ENCODE peak calls at places on chromosome 6, in four cellular contexts. C is heart left ventricle, Y is mucosa of descending colon, O is heart right ventricle. A is an unnamed sample. For H3K4me1, the result is how much of the 10 kb centered on the place peaks cover.

GRCh38 chr6:156791261-156791850 is 14.2 kb downstream of the ARID1B start:
- DNase-seq in C (no peak), Y (no peak), O (no peak), A (no peak)

GRCh38 chr6:131007286-131007685 is 55.8 kb downstream of the EPB41L2 start:
- DNase-seq in C (no peak), Y (no peak), O (no peak), A (no peak)

GRCh38 chr6:42099340-42100028 is 42.9 kb downstream of the C6orf132 start:
- DNase-seq in C (no peak), Y (peak), O (no peak), A (no peak)

GRCh38 chr6:97813881-97814280 is 530.9 kb upstream of the MMS22L start:
- DNase-seq in C (no peak), Y (no peak), O (no peak), A (no peak)

GRCh38 chr6:134888316-134888715 is 61.6 kb downstream of the ALDH8A1 start:
- DNase-seq in C (no peak), Y (no peak), O (no peak), A (no peak)

GRCh38 chr6:48476257-48476656 is 365.3 kb upstream of the PTCHD4 start:
- DNase-seq in C (no peak), Y (no peak), O (no peak), A (no peak)

GRCh38 chr6:148451690-148452089 is 109.1 kb downstream of the SASH1 start:
- DNase-seq in C (no peak), Y (no peak), O (peak), A (no peak)

GRCh38 chr6:45783716-45784115 is 231.9 kb downstream of the CLIC5 start:
- DNase-seq in C (no peak), Y (no peak), O (no peak), A (no peak)

GRCh38 chr6:169738204-169738971 is 13.0 kb downstream of the DYNLT2 start:
- DNase-seq in C (peak), Y (no peak), O (no peak), A (no peak)

DNA sequence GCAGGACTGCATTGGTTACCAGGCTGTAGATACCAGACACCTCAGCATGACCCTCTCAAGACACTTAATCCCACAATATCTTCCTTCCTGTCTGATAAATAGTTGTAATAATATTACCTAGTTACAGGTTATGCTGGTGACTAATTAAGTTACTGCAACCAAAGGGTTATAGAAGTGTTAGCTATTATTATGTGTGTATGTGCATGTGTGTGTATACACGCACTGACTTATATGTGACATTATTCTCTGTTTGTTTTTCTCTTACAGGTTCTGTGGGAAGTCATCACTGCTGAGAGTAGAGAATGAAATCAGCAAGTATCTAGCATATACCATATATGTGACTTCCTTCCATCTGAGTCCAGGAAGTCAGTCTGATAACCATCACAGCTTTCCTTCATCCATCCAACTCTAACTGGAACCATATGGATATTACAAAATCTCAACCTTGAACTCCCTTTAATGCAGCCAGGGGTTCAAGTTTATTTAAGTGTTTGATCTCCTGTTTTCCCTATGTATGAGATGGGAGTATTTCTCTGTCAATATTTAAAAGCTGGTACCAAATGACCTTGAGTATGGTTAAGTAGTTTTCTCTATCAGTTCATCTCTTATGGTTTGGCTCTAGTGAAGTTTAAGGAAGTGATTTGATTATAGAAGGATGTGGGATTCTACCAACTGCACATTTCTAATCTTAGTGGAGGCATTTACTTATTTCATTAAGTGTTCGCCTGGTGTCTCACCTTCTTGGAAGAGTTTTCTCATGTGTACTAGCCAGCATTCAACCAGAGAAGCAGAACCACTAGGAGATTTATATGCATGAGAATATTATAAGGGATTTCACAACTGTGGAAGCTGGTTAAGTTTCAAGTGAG is 313.2 kb downstream of the HIVEP2 start:
- DNase-seq in C (no peak), Y (no peak), O (no peak), A (no peak)
- H3K4me1 ChIP-seq in C (under half), Y (under half), O (under half), A (under half)

GRCh38 chr6:142845624-142846458 is 99.1 kb downstream of the HIVEP2 start:
- DNase-seq in C (peak), Y (peak), O (peak), A (peak)
- TF ChIP-seq CTCF in C (no peak), Y (no peak), O (peak), A (peak)

DNA sequence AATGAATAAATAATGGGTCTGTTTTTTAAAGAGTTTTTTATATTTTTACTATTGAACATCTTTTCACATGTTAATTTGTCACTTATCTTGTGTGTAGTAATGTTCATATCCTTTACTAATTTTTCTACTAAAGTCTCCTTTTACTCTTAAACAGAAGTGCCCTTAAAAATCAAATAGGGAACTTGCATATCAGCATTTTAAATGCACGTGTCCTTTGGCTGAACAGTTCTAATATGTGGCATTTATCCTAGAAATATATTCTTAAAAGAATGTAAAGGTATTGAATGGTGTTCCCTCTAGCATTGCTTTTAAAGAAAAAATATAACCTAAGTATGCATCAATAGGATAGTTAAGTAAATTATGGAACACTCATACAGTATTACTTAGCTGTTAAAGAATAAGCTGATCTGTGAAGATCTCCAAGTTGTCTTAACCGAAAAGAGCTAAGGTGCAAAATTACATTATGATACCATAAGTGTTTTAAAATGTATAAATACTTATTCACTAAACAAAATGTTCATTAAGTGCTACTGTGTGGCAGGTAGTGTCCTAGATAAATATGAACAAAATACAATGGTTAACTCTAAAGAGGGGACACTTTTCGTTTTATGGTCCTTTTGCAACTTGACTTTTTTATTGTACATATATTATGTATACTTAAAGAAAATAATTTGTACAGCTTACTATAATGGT is 631 bp upstream of the PGBD1 start:
- DNase-seq in C (no peak), Y (no peak), O (no peak), A (no peak)
- H3K4me3 ChIP-seq in C (peak), Y (peak), O (peak), A (peak)

GRCh38 chr6:111824608-111825337 is 48.5 kb downstream of the FYN start:
- DNase-seq in C (no peak), Y (no peak), O (no peak), A (no peak)

GRCh38 chr6:111825439-111825838 is 47.8 kb downstream of the FYN start:
- DNase-seq in C (no peak), Y (no peak), O (no peak), A (no peak)

GRCh38 chr6:111819458-111819857 is 53.8 kb downstream of the FYN start:
- DNase-seq in C (no peak), Y (no peak), O (no peak), A (no peak)

GRCh38 chr6:111823831-111824607 is 49.2 kb downstream of the FYN start:
- DNase-seq in C (no peak), Y (no peak), O (no peak), A (no peak)

DNA sequence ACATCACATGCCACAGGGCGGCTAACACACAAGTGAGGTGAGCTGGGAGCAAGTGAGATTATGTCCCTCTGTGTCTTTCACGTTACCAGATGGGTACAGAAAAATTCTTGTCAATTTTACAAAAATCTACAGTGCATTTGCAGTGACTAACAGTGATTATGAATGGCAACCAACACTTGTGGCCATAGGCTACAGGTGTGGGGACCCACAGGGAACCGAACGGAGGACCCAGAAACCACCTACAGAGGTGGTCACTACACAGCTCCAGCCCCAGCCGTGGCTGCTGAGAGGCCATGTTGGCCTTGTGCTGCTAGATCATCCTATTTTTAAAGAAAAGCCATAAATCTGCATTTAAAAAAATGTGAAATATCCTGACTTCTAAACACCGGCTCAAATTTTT is 50.2 kb downstream of the FYN start:
- DNase-seq in C (no peak), Y (no peak), O (no peak), A (no peak)
- H3K4me1 ChIP-seq in C (under half), Y (under half), O (under half), A (under half)

A was measured in right lobe of liver.